ENCODE peak calls at places on chromosomes 6 and 20, in nine cellular contexts. One of them, this sample, is unnamed.
A peak's percentile ranks its signal among the peaks of the same experiment; 100 is the strongest.

GRCh38 chr6:5746392-5747140 is 260.2 kb downstream of the NRN1 start:
- DNase-seq in left ventricle myocardium inferior: no peak
- DNase-seq in right lobe of liver: no peak
- DNase-seq in IMR-90: no peak
- DNase-seq in uterus: no peak
- DNase-seq in OCI-LY7: no peak
- DNase-seq in colonic mucosa: peak; percentile 25
- DNase-seq in psoas muscle: no peak
- DNase-seq in kidney: no peak
- DNase-seq in this sample: peak; percentile 36

GRCh38 chr6:54722328-54722727 is 124.2 kb upstream of the FAM83B start:
- DNase-seq in right lobe of liver: no peak
- DNase-seq in colonic mucosa: no peak
- DNase-seq in psoas muscle: no peak
- DNase-seq in OCI-LY7: no peak
- DNase-seq in IMR-90: peak; percentile 3
- DNase-seq in uterus: no peak
- DNase-seq in left ventricle myocardium inferior: no peak
- DNase-seq in kidney: no peak
- DNase-seq in this sample: no peak

GRCh38 chr6:140043762-140044378 is 669.4 kb upstream of the CITED2 start:
- DNase-seq in uterus: no peak
- DNase-seq in psoas muscle: no peak
- DNase-seq in kidney: no peak
- DNase-seq in right lobe of liver: no peak
- DNase-seq in left ventricle myocardium inferior: no peak
- DNase-seq in OCI-LY7: no peak
- DNase-seq in colonic mucosa: no peak
- DNase-seq in IMR-90: peak; percentile 53
- DNase-seq in this sample: no peak

GRCh38 chr6:16396497-16397319 is 158.3 kb downstream of the GMPR start:
- DNase-seq in psoas muscle: no peak
- DNase-seq in IMR-90: peak; percentile 35
- DNase-seq in colonic mucosa: no peak
- DNase-seq in kidney: no peak
- DNase-seq in OCI-LY7: no peak
- DNase-seq in right lobe of liver: no peak
- DNase-seq in left ventricle myocardium inferior: no peak
- DNase-seq in uterus: no peak
- DNase-seq in this sample: no peak

GRCh38 chr6:33075568-33076405 is at the start of gene HLA-DPB1:
- DNase-seq in uterus: no peak
- DNase-seq in kidney: no peak
- DNase-seq in colonic mucosa: no peak
- DNase-seq in OCI-LY7: peak; percentile 90
- DNase-seq in IMR-90: peak; percentile 59
- DNase-seq in right lobe of liver: no peak
- DNase-seq in left ventricle myocardium inferior: no peak
- DNase-seq in psoas muscle: no peak
- DNase-seq in this sample: peak; percentile 50

GRCh38 chr20:62636446-62636845 is 5.9 kb upstream of the SLCO4A1 start:
- DNase-seq in colonic mucosa: no peak
- DNase-seq in uterus: no peak
- DNase-seq in IMR-90: no peak
- DNase-seq in OCI-LY7: peak; percentile 29
- DNase-seq in kidney: peak; percentile 53
- DNase-seq in psoas muscle: no peak
- DNase-seq in left ventricle myocardium inferior: no peak
- DNase-seq in right lobe of liver: no peak
- DNase-seq in this sample: no peak

GRCh38 chr6:119273287-119273686 is 76.3 kb downstream of the MAN1A1 start:
- DNase-seq in kidney: no peak
- DNase-seq in colonic mucosa: no peak
- DNase-seq in OCI-LY7: no peak
- DNase-seq in IMR-90: no peak
- DNase-seq in left ventricle myocardium inferior: no peak
- DNase-seq in right lobe of liver: no peak
- DNase-seq in psoas muscle: no peak
- DNase-seq in uterus: no peak
- DNase-seq in this sample: no peak

GRCh38 chr6:146546440-146546839 is 2.8 kb downstream of the RAB32 start:
- DNase-seq in uterus: peak; percentile 39
- DNase-seq in psoas muscle: no peak
- DNase-seq in IMR-90: peak; percentile 94
- DNase-seq in left ventricle myocardium inferior: no peak
- DNase-seq in kidney: no peak
- DNase-seq in colonic mucosa: no peak
- DNase-seq in right lobe of liver: no peak
- DNase-seq in OCI-LY7: no peak
- DNase-seq in this sample: no peak

GRCh38 chr20:63449796-63450730 is 22.4 kb downstream of the KCNQ2 start:
- DNase-seq in colonic mucosa: no peak
- DNase-seq in IMR-90: no peak
- DNase-seq in uterus: no peak
- DNase-seq in kidney: no peak
- DNase-seq in OCI-LY7: no peak
- DNase-seq in left ventricle myocardium inferior: no peak
- DNase-seq in psoas muscle: no peak
- DNase-seq in right lobe of liver: no peak
- DNase-seq in this sample: no peak

GRCh38 chr6:83221302-83221701 is 28.1 kb downstream of the RWDD2A start:
- DNase-seq in right lobe of liver: no peak
- DNase-seq in colonic mucosa: no peak
- DNase-seq in uterus: no peak
- DNase-seq in left ventricle myocardium inferior: no peak
- DNase-seq in kidney: no peak
- DNase-seq in psoas muscle: no peak
- DNase-seq in IMR-90: peak; percentile 64
- DNase-seq in OCI-LY7: no peak
- DNase-seq in this sample: no peak

GRCh38 chr6:34513628-34514027 is 42.5 kb downstream of the SPDEF start:
- DNase-seq in colonic mucosa: no peak
- DNase-seq in OCI-LY7: no peak
- DNase-seq in left ventricle myocardium inferior: peak; percentile 0
- DNase-seq in psoas muscle: no peak
- DNase-seq in kidney: no peak
- DNase-seq in uterus: no peak
- DNase-seq in right lobe of liver: no peak
- DNase-seq in IMR-90: no peak
- DNase-seq in this sample: no peak

GRCh38 chr20:63699466-63700198 is 3.2 kb downstream of the TNFRSF6B start:
- DNase-seq in right lobe of liver: peak; percentile 38
- DNase-seq in OCI-LY7: no peak
- DNase-seq in uterus: peak; percentile 32
- DNase-seq in IMR-90: no peak
- DNase-seq in psoas muscle: peak; percentile 61
- DNase-seq in left ventricle myocardium inferior: no peak
- DNase-seq in kidney: peak; percentile 82
- DNase-seq in colonic mucosa: no peak
- DNase-seq in this sample: no peak

GRCh38 chr20:58224097-58224496 is 4.4 kb downstream of the ANKRD60 start:
- DNase-seq in left ventricle myocardium inferior: no peak
- DNase-seq in right lobe of liver: no peak
- DNase-seq in kidney: no peak
- DNase-seq in psoas muscle: no peak
- DNase-seq in uterus: no peak
- DNase-seq in IMR-90: no peak
- DNase-seq in OCI-LY7: no peak
- DNase-seq in colonic mucosa: no peak
- DNase-seq in this sample: no peak

GRCh38 chr6:142155895-142156757 is 9.1 kb downstream of the VTA1 start:
- DNase-seq in psoas muscle: no peak
- DNase-seq in kidney: no peak
- DNase-seq in uterus: no peak
- DNase-seq in colonic mucosa: no peak
- DNase-seq in left ventricle myocardium inferior: no peak
- DNase-seq in right lobe of liver: no peak
- DNase-seq in IMR-90: peak; percentile 37
- DNase-seq in OCI-LY7: peak; percentile 59
- DNase-seq in this sample: no peak

GRCh38 chr6:36247691-36248090 is 22.2 kb upstream of the PNPLA1 start:
- DNase-seq in kidney: no peak
- DNase-seq in OCI-LY7: no peak
- DNase-seq in IMR-90: peak; percentile 61
- DNase-seq in right lobe of liver: no peak
- DNase-seq in left ventricle myocardium inferior: no peak
- DNase-seq in colonic mucosa: no peak
- DNase-seq in uterus: peak; percentile 36
- DNase-seq in psoas muscle: no peak
- DNase-seq in this sample: no peak

GRCh38 chr6:167717867-167718266 is 108.8 kb upstream of the AFDN start:
- DNase-seq in IMR-90: no peak
- DNase-seq in kidney: no peak
- DNase-seq in psoas muscle: no peak
- DNase-seq in right lobe of liver: no peak
- DNase-seq in colonic mucosa: no peak
- DNase-seq in left ventricle myocardium inferior: no peak
- DNase-seq in OCI-LY7: no peak
- DNase-seq in uterus: no peak
- DNase-seq in this sample: no peak

GRCh38 chr6:5287205-5287965 is 26.1 kb downstream of the FARS2 start:
- DNase-seq in OCI-LY7: no peak
- DNase-seq in IMR-90: peak; percentile 88
- DNase-seq in left ventricle myocardium inferior: no peak
- DNase-seq in right lobe of liver: no peak
- DNase-seq in uterus: no peak
- DNase-seq in kidney: no peak
- DNase-seq in psoas muscle: no peak
- DNase-seq in colonic mucosa: no peak
- DNase-seq in this sample: no peak

GRCh38 chr20:25056601-25057233 is 1.2 kb downstream of the ACSS1 start:
- DNase-seq in left ventricle myocardium inferior: peak; percentile 54
- DNase-seq in IMR-90: no peak
- DNase-seq in colonic mucosa: no peak
- DNase-seq in right lobe of liver: no peak
- DNase-seq in psoas muscle: no peak
- DNase-seq in kidney: peak; percentile 85
- DNase-seq in OCI-LY7: no peak
- DNase-seq in uterus: peak; percentile 32
- DNase-seq in this sample: no peak

GRCh38 chr6:108559097-108559883 is 1.4 kb upstream of the FOXO3 start:
- DNase-seq in right lobe of liver: peak; percentile 96
- DNase-seq in uterus: peak; percentile 91
- DNase-seq in kidney: peak; percentile 98
- DNase-seq in OCI-LY7: peak; percentile 82
- DNase-seq in left ventricle myocardium inferior: peak; percentile 93
- DNase-seq in psoas muscle: peak; percentile 95
- DNase-seq in colonic mucosa: peak; percentile 93
- DNase-seq in IMR-90: peak; percentile 84
- DNase-seq in this sample: peak; percentile 95

GRCh38 chr6:38484656-38485055 is 155.1 kb downstream of the BTBD9 start:
- DNase-seq in right lobe of liver: no peak
- DNase-seq in OCI-LY7: no peak
- DNase-seq in colonic mucosa: no peak
- DNase-seq in psoas muscle: no peak
- DNase-seq in IMR-90: peak; percentile 10
- DNase-seq in left ventricle myocardium inferior: no peak
- DNase-seq in kidney: no peak
- DNase-seq in uterus: no peak
- DNase-seq in this sample: no peak

GRCh38 chr6:31531162-31531561 is 2.4 kb downstream of the MCCD1 start:
- DNase-seq in colonic mucosa: no peak
- DNase-seq in psoas muscle: no peak
- DNase-seq in uterus: no peak
- DNase-seq in IMR-90: no peak
- DNase-seq in left ventricle myocardium inferior: no peak
- DNase-seq in right lobe of liver: no peak
- DNase-seq in OCI-LY7: no peak
- DNase-seq in kidney: no peak
- DNase-seq in this sample: no peak
- H3K36me3 ChIP-seq in colonic mucosa: peaks cover 38% of the 10 kb centered on the region
- H3K36me3 ChIP-seq in psoas muscle: peaks cover 19% of the 10 kb centered on the region
- H3K36me3 ChIP-seq in uterus: no peaks in the 10 kb centered on the region
- H3K36me3 ChIP-seq in IMR-90: peaks cover 66% of the 10 kb centered on the region
- H3K36me3 ChIP-seq in left ventricle myocardium inferior: peaks cover 68% of the 10 kb centered on the region
- H3K36me3 ChIP-seq in right lobe of liver: peaks cover 51% of the 10 kb centered on the region
- H3K36me3 ChIP-seq in OCI-LY7: peaks cover 80% of the 10 kb centered on the region
- H3K36me3 ChIP-seq in kidney: peaks cover 33% of the 10 kb centered on the region
- H3K36me3 ChIP-seq in this sample: peaks cover 24% of the 10 kb centered on the region

DNA sequence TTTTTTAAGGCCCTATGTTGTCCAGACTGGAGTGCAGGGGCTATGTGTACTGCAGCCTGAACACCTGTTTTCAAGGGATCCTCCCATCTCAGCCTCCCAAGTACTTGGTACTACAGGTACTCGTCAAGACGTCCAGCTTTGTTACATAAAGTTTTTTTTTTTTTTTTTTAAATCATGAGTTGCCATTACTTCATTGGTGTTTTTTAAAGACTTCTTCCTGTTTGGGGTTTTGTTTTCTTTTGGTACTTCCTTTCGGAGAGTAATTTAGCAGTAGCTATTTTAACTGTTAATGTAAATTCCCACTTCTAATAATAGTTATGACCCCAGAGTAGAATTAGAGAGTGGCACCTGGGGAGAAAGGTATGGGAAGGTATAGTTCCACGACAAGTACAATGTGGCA is 10.5 kb downstream of the ZNFX1 start:
- DNase-seq in IMR-90: no peak
- DNase-seq in left ventricle myocardium inferior: no peak
- DNase-seq in psoas muscle: no peak
- DNase-seq in kidney: no peak
- DNase-seq in colonic mucosa: no peak
- DNase-seq in uterus: no peak
- DNase-seq in OCI-LY7: no peak
- DNase-seq in right lobe of liver: peak; percentile 13
- DNase-seq in this sample: no peak
- H3K4me1 ChIP-seq in IMR-90: peaks cover 1% of the 10 kb centered on the region
- H3K4me1 ChIP-seq in left ventricle myocardium inferior: peaks cover 68% of the 10 kb centered on the region
- H3K4me1 ChIP-seq in psoas muscle: peaks cover 20% of the 10 kb centered on the region
- H3K4me1 ChIP-seq in kidney: peaks cover 16% of the 10 kb centered on the region
- H3K4me1 ChIP-seq in colonic mucosa: no peaks in the 10 kb centered on the region
- H3K4me1 ChIP-seq in uterus: no peaks in the 10 kb centered on the region
- H3K4me1 ChIP-seq in OCI-LY7: peaks cover 37% of the 10 kb centered on the region
- H3K4me1 ChIP-seq in right lobe of liver: peaks cover 3% of the 10 kb centered on the region
- H3K4me1 ChIP-seq in this sample: peaks cover 7% of the 10 kb centered on the region

DNA sequence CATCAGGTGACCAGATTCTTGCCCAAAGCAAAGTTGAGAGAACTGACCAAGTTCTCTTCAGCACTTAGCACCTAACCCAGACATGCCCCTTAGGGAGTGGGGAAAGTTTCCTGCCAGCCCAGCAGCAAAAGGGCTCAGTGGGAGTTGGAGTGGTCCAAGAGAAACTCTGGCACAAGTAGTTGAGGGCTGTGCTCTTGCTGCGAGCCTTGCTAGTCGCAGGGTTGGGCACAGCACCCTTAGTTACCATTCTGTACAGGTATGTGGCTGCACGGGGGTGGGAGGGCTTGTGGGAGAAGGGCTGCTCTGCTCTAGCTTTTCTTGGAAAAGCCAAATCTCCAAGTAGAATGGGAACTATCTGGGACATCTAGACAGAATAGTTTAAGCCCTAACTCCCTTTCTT is 6.4 kb downstream of the POLR1C start:
- DNase-seq in kidney: no peak
- DNase-seq in uterus: no peak
- DNase-seq in right lobe of liver: no peak
- DNase-seq in psoas muscle: no peak
- DNase-seq in colonic mucosa: no peak
- DNase-seq in IMR-90: no peak
- DNase-seq in left ventricle myocardium inferior: no peak
- DNase-seq in OCI-LY7: no peak
- DNase-seq in this sample: no peak
- H3K36me3 ChIP-seq in kidney: peaks cover 70% of the 10 kb centered on the region
- H3K36me3 ChIP-seq in uterus: no peaks in the 10 kb centered on the region
- H3K36me3 ChIP-seq in right lobe of liver: peaks cover 39% of the 10 kb centered on the region
- H3K36me3 ChIP-seq in psoas muscle: peaks cover 27% of the 10 kb centered on the region
- H3K36me3 ChIP-seq in colonic mucosa: peaks cover 14% of the 10 kb centered on the region
- H3K36me3 ChIP-seq in IMR-90: peaks cover 72% of the 10 kb centered on the region
- H3K36me3 ChIP-seq in left ventricle myocardium inferior: peaks cover 93% of the 10 kb centered on the region
- H3K36me3 ChIP-seq in OCI-LY7: peaks cover 98% of the 10 kb centered on the region
- H3K36me3 ChIP-seq in this sample: no peaks in the 10 kb centered on the region

GRCh38 chr20:45341939-45342862 is 6.0 kb downstream of the SDC4 start:
- DNase-seq in colonic mucosa: peak; percentile 71
- DNase-seq in kidney: peak; percentile 91
- DNase-seq in right lobe of liver: peak; percentile 90
- DNase-seq in uterus: peak; percentile 64
- DNase-seq in psoas muscle: peak; percentile 83
- DNase-seq in OCI-LY7: no peak
- DNase-seq in IMR-90: peak; percentile 74
- DNase-seq in left ventricle myocardium inferior: peak; percentile 73
- DNase-seq in this sample: peak; percentile 73
- H3K4me1 ChIP-seq in colonic mucosa: peaks cover 47% of the 10 kb centered on the region
- H3K4me1 ChIP-seq in kidney: peaks cover 66% of the 10 kb centered on the region
- H3K4me1 ChIP-seq in right lobe of liver: peaks cover 9% of the 10 kb centered on the region
- H3K4me1 ChIP-seq in uterus: peaks cover 33% of the 10 kb centered on the region
- H3K4me1 ChIP-seq in psoas muscle: peaks cover 79% of the 10 kb centered on the region
- H3K4me1 ChIP-seq in OCI-LY7: peaks cover 37% of the 10 kb centered on the region
- H3K4me1 ChIP-seq in IMR-90: peaks cover 65% of the 10 kb centered on the region
- H3K4me1 ChIP-seq in left ventricle myocardium inferior: peaks cover 100% of the 10 kb centered on the region
- H3K4me1 ChIP-seq in this sample: peaks cover 82% of the 10 kb centered on the region